ENCODE peak calls at places on chromosomes 2 and 18, in seven cellular contexts. B is IMR-90, F is neuronal stem cell, C is H9, Z is mesendoderm, J is trophoblast cell, V is mesenchymal stem cell. S is an unnamed sample.

GRCh38 chr2:98455494-98455976 is 10.9 kb downstream of the INPP4A start:
- DNase-seq in C (no peak), V (peak), F (no peak), Z (no peak), J (no peak), B (peak), S (peak)

GRCh38 chr2:176157499-176158305 is 595 bp downstream of the HOXD3 start:
- DNase-seq in Z (peak), V (no peak), J (no peak), B (no peak), F (no peak), C (peak), S (peak)

GRCh38 chr2:239337122-239337876 is 63.5 kb downstream of the HDAC4 start:
- DNase-seq in F (no peak), V (no peak), B (no peak), J (no peak), Z (no peak), C (no peak), S (no peak)

GRCh38 chr18:6013101-6013790 is 117.9 kb upstream of the TMEM200C start:
- DNase-seq in J (no peak), V (no peak), F (no peak), B (peak), C (no peak), Z (no peak), S (no peak)

GRCh38 chr2:64012115-64012514 is 7.1 kb downstream of the VPS54 start:
- DNase-seq in J (no peak), C (no peak), F (no peak), V (no peak), B (no peak), Z (no peak), S (no peak)

GRCh38 chr2:100606740-100607343 is 44.0 kb downstream of the PDCL3 start:
- DNase-seq in Z (peak), V (peak), F (peak), B (peak), C (peak), J (peak), S (peak)

GRCh38 chr18:29181151-29181901 is 1004.4 kb upstream of the CDH2 start:
- DNase-seq in V (peak), J (peak), F (no peak), C (no peak), B (peak), Z (no peak), S (no peak)

GRCh38 chr18:47113796-47114540 is 36.3 kb downstream of the HDHD2 start:
- DNase-seq in Z (peak), C (no peak), V (no peak), F (no peak), B (peak), J (no peak), S (no peak)

GRCh38 chr2:20616341-20616871 is 34.5 kb downstream of the HS1BP3 start:
- DNase-seq in J (no peak), Z (no peak), B (no peak), V (no peak), F (no peak), C (no peak), S (no peak)

GRCh38 chr18:78721986-78722385 is 257.6 kb upstream of the SALL3 start:
- DNase-seq in B (no peak), F (no peak), C (peak), Z (peak), V (no peak), J (no peak), S (no peak)

GRCh38 chr2:22787745-22788144 is 597.2 kb upstream of the KLHL29 start:
- DNase-seq in V (no peak), J (no peak), B (no peak), C (no peak), Z (no peak), F (no peak), S (no peak)

GRCh38 chr2:173414823-173415322 is 60.2 kb downstream of the CDCA7 start:
- DNase-seq in F (no peak), Z (no peak), B (peak), V (peak), C (no peak), J (no peak), S (no peak)

GRCh38 chr18:44957440-44957839 is 276.8 kb downstream of the SETBP1 start:
- DNase-seq in Z (no peak), C (no peak), V (no peak), J (no peak), F (no peak), B (no peak), S (no peak)

GRCh38 chr2:156653670-156654069 is 217.5 kb downstream of the GPD2 start:
- DNase-seq in B (no peak), F (no peak), Z (no peak), V (no peak), J (no peak), C (no peak), S (no peak)

GRCh38 chr18:25350561-25351201 is 1.3 kb downstream of the ZNF521 start:
- DNase-seq in Z (peak), F (peak), B (peak), J (no peak), V (peak), C (peak), S (peak)

GRCh38 chr2:119823734-119824334 is 64.1 kb downstream of the PTPN4 start:
- DNase-seq in B (peak), C (no peak), V (peak), J (peak), Z (peak), F (no peak), S (no peak)

GRCh38 chr2:171529914-171530313 is 7.6 kb downstream of the CYBRD1 start:
- DNase-seq in B (no peak), C (no peak), J (no peak), F (no peak), V (no peak), Z (no peak), S (peak)

GRCh38 chr18:58069721-58070292 is 25.8 kb downstream of the NEDD4L start:
- DNase-seq in B (no peak), V (no peak), C (peak), Z (peak), F (peak), J (no peak), S (peak)

GRCh38 chr2:19611491-19612332 is 253.3 kb upstream of the OSR1 start:
- DNase-seq in V (peak), B (peak), J (no peak), C (no peak), Z (no peak), F (no peak), S (no peak)

GRCh38 chr2:48344441-48344756 is 185.6 kb upstream of the STON1 start:
- DNase-seq in B (no peak), C (no peak), V (no peak), F (no peak), Z (no peak), J (no peak), S (no peak)

GRCh38 chr2:10966741-10967140 is 55.0 kb downstream of the KCNF1 start:
- DNase-seq in V (no peak), B (no peak), F (no peak), J (no peak), C (no peak), Z (no peak), S (no peak)

GRCh38 chr2:10968176-10968575 is 56.4 kb downstream of the KCNF1 start:
- DNase-seq in Z (no peak), B (no peak), C (no peak), J (no peak), V (no peak), F (no peak), S (no peak)

GRCh38 chr2:10964076-10964812 is 52.5 kb downstream of the KCNF1 start:
- DNase-seq in Z (no peak), F (no peak), V (peak), C (no peak), J (no peak), B (peak), S (no peak)

GRCh38 chr2:10965241-10965843 is 53.6 kb downstream of the KCNF1 start:
- DNase-seq in B (no peak), Z (no peak), V (no peak), C (no peak), J (no peak), F (no peak), S (no peak)

GRCh38 chr2:10966056-10966455 is 54.3 kb downstream of the KCNF1 start:
- DNase-seq in V (no peak), J (no peak), Z (no peak), B (no peak), C (no peak), F (no peak), S (no peak)
- H4K8ac ChIP-seq in V (no peak), J (no peak), Z (no peak), B (no peak), C (no peak), F (no peak), S (no peak)

GRCh38 chr2:46091961-46092667 is 205.1 kb upstream of the EPAS1 start:
- DNase-seq in F (no peak), C (no peak), B (no peak), Z (no peak), J (no peak), V (no peak), S (no peak)

GRCh38 chr2:46082531-46083485 is 214.4 kb upstream of the EPAS1 start:
- DNase-seq in F (no peak), Z (no peak), B (peak), C (no peak), J (peak), V (peak), S (no peak)

GRCh38 chr2:46091004-46091403 is 206.2 kb upstream of the EPAS1 start:
- DNase-seq in F (no peak), Z (peak), B (no peak), C (peak), V (no peak), J (no peak), S (no peak)

GRCh38 chr2:46087492-46087891 is 209.7 kb upstream of the EPAS1 start:
- DNase-seq in B (peak), Z (no peak), J (no peak), V (no peak), F (no peak), C (no peak), S (no peak)

DNA sequence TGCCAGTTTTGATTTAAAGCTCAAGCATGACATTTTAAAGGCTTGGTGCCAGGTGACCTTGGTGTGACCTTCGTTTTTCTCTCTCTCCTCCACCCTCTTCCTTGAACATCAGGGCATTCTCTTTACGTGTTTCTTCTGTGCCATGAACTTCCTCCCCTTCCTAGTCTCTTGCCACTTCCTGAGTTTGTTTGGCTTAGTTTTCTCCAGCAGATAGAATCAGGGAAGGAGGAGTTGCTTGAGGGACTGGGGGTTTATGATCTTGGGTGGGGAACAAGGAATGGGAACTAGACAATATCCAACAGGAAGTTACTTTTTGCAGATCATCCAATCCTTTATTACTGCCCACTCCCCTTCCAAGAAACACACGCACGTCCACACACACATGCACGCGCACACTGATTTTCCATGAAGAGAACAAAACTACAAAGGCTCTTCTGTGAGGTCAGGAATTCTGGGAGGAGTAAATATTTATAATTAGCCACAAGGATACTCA is 210.6 kb upstream of the EPAS1 start:
- DNase-seq in F (no peak), C (no peak), V (no peak), J (no peak), Z (no peak), B (no peak), S (no peak)
- H4K8ac ChIP-seq in F (no peak), C (no peak), V (no peak), J (no peak), Z (no peak), B (no peak), S (no peak)

DNA sequence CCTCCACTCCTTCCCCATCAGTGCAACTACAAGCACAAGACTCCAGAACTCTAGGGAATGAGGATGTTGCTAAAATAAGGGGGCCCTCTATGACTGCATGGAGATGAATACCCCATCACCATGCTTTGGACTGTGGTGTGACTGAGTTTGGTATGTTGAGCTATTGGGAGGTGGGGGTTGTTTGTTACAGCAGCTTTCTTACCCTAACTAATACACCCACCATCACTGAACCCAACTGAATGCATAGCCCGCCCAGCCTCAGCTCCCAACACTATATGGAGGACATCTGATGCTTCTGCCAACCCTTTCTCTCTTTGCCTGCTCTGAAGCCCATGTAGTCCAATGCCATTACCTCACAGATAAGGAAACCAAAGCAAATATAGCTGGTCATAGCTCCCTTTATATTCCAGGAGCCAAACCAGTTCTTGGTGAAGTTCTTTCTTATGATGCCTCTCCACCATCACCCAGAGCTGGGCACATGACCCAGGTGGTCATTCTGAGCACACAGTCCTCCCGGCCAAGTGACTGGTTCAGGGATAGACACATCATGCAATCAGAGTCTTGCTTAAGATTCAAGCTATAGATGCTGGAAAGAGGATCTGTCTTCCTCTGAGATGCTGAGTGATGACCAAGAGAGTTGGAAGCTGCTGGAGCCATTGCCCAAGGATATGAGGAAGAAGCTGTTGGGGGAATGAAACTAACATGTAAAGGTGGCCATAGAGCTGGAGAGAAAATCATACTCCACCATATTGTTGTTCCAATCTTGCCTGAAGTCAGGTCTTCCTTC is 155.6 kb upstream of the HAAO start:
- DNase-seq in B (no peak), F (no peak), Z (no peak), V (no peak), C (no peak), J (no peak), S (no peak)
- H4K8ac ChIP-seq in B (no peak), F (no peak), Z (no peak), V (no peak), C (no peak), J (no peak), S (no peak)

GRCh38 chr2:151845481-151845880 is 17.3 kb upstream of the ARL5A start:
- DNase-seq in V (no peak), Z (no peak), B (no peak), F (no peak), J (no peak), C (no peak), S (no peak)
- H4K8ac ChIP-seq in V (no peak), Z (no peak), B (no peak), F (no peak), J (no peak), C (no peak), S (no peak)

GRCh38 chr18:51287818-51288508 is 90.5 kb upstream of the MEX3C start:
- DNase-seq in C (no peak), V (no peak), Z (no peak), F (no peak), J (no peak), B (no peak), S (no peak)

GRCh38 chr18:51290864-51291263 is 93.4 kb upstream of the MEX3C start:
- DNase-seq in J (no peak), C (no peak), V (no peak), F (no peak), B (no peak), Z (no peak), S (no peak)

GRCh38 chr18:51288582-51288981 is 91.1 kb upstream of the MEX3C start:
- DNase-seq in J (no peak), F (no peak), Z (no peak), V (no peak), B (no peak), C (no peak), S (no peak)
- H4K8ac ChIP-seq in J (no peak), F (no peak), Z (no peak), V (no peak), B (no peak), C (no peak), S (no peak)

DNA sequence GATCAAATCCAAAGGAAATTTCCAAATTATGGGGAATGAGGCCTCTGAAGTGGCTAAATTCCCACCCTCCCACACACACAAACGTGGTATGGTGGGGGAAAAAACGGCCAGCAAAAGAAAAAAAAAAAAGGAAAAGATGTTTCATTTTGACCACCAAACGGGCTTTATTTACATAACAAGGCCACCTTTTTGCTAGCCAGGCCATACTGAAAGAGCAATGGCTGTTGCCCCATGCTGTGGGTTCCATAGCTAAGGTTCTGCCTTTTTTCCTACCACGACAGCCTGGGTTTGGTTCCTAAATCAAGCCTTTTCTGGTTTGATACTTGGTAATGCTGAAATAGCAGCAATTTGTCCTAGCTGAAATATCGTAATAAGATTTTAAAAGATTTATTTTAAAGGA is 14.0 kb upstream of the IL1B start:
- DNase-seq in F (no peak), V (no peak), J (no peak), C (no peak), B (no peak), Z (no peak), S (no peak)
- H4K8ac ChIP-seq in F (no peak), V (no peak), J (no peak), C (no peak), B (no peak), Z (no peak), S (no peak)

GRCh38 chr18:53603281-53603680 is 621.2 kb downstream of the MBD2 start:
- DNase-seq in Z (no peak), J (no peak), C (no peak), B (no peak), V (no peak), F (no peak), S (no peak)
- H4K8ac ChIP-seq in Z (no peak), J (no peak), C (no peak), B (no peak), V (no peak), F (no peak), S (no peak)

DNA sequence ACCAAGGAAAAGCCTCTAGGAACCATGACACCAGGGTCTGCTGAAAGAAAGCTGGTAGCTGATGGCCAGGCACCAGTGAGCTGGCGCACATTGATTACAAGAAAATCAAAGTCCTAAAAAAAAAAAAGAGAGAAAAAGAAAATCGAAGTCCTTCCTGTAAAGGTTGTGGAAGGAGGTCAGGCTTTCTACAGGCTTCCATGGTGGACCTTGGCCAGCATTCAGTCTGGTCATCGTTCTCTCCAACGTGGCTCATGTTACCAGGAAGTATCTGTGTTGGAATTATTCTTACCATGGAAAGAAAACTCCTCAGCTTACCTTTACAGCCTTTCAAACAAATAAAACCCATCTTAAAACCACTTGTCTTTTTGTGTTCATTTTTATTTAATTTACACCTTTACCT is 65.6 kb downstream of the CYB5A start:
- DNase-seq in C (no peak), F (no peak), J (no peak), Z (no peak), B (no peak), V (no peak), S (no peak)
- H4K8ac ChIP-seq in C (no peak), F (no peak), J (no peak), Z (no peak), B (no peak), V (no peak), S (no peak)

GRCh38 chr2:31379102-31379501 is 35.4 kb downstream of the XDH start:
- DNase-seq in F (no peak), V (no peak), Z (no peak), J (no peak), C (no peak), B (no peak), S (no peak)
- H4K8ac ChIP-seq in F (no peak), V (no peak), Z (no peak), J (no peak), C (no peak), B (no peak), S (no peak)

DNA sequence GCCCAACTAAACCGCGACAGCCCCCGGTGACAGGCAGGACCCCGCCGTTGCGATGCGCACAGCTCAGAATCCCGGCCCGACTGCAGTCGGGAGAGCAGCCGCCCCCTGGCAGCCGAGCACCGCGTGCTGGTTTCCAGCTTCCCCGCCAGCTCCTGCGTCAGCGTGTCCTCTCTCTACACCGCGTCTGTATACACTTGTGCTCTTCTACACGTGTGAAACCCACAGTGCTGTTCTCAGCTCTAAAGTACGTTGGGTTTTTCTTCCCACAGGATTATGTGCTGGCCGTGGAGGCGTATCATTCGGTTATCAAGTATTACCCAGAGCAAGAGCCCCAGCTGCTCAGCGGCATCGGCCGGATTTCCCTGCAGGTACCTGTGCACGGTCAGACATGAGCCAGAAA is 54.0 kb downstream of the ADI1 start:
- DNase-seq in Z (no peak), J (no peak), F (no peak), V (no peak), C (no peak), B (no peak), S (no peak)
- H4K8ac ChIP-seq in Z (no peak), J (no peak), F (no peak), V (peak), C (no peak), B (no peak), S (no peak)

S was measured in H1.